ENCODE peak calls at places on chromosomes 2 and 18, in six cellular contexts. U is astrocyte of the spinal cord, Q is WTC11, O is IMR-90, C is NCI-H510A treated with DMSO at 0.1 percent for 48 hours, V is T-helper 1 cell. P is an unnamed sample.

GRCh38 chr2:168255103-168255502 is 7.7 kb upstream of the STK39 start:
- DNase-seq in Q (no peak), O (no peak), U (no peak), C (no peak), V (no peak), P (no peak)

GRCh38 chr18:70422061-70422965 is 133.5 kb downstream of the SOCS6 start:
- DNase-seq in U (peak), C (peak), V (no peak), O (peak), Q (no peak), P (peak)

GRCh38 chr2:223469270-223470057 is 132.7 kb downstream of the SCG2 start:
- DNase-seq in V (no peak), O (peak), U (peak), Q (no peak), C (no peak), P (no peak)

GRCh38 chr2:181112916-181113315 is 132.5 kb downstream of the UBE2E3 start:
- DNase-seq in C (no peak), Q (no peak), U (no peak), O (no peak), V (no peak), P (no peak)

GRCh38 chr2:49687873-49688272 is 533.6 kb upstream of the FSHR start:
- DNase-seq in O (no peak), Q (no peak), C (peak), V (no peak), U (peak), P (no peak)

GRCh38 chr2:216155954-216156353 is 46.8 kb downstream of the XRCC5 start:
- DNase-seq in V (no peak), Q (no peak), C (no peak), U (no peak), O (peak), P (no peak)

GRCh38 chr2:236371010-236371409 is 106.8 kb upstream of the ASB18 start:
- DNase-seq in U (no peak), V (no peak), C (no peak), Q (no peak), O (no peak), P (no peak)

GRCh38 chr18:55781481-55781957 is 193.5 kb upstream of the TCF4 start:
- DNase-seq in V (no peak), O (peak), C (peak), Q (peak), U (peak), P (no peak)

GRCh38 chr2:143161982-143162837 is 33.0 kb downstream of the ARHGAP15 start:
- DNase-seq in Q (peak), V (peak), U (peak), C (peak), O (peak), P (peak)

GRCh38 chr2:204452464-204453023 is 92.7 kb upstream of the PARD3B start:
- DNase-seq in U (peak), Q (no peak), O (peak), C (peak), V (no peak), P (no peak)